ENCODE peak calls at places on chromosome 16, in four cellular contexts. I, L, K and A are unnamed samples.

GRCh38 chr16:27795992-27796614 is 246.2 kb downstream of the KATNIP start:
- DNase-seq in I (peak), L (peak), K (no peak), A (no peak)

GRCh38 chr16:79013930-79014329 is 586.6 kb downstream of the MAF start:
- DNase-seq in I (no peak), L (no peak), K (no peak), A (no peak)

GRCh38 chr16:80924372-80924978 is 82.2 kb downstream of the CMC2 start:
- DNase-seq in I (peak), L (peak), K (no peak), A (peak)

GRCh38 chr16:22270525-22270924 is 26.7 kb upstream of the POLR3E start:
- DNase-seq in I (no peak), L (no peak), K (no peak), A (no peak)

GRCh38 chr16:4517812-4518211 is 20.8 kb downstream of the CDIP1 start:
- DNase-seq in I (peak), L (peak), K (no peak), A (no peak)

GRCh38 chr16:12500771-12501170 is 302.9 kb downstream of the CPPED1 start:
- DNase-seq in I (peak), L (no peak), K (no peak), A (no peak)

GRCh38 chr16:73323880-73324279 is 276.0 kb upstream of the ZFHX3 start:
- DNase-seq in I (no peak), L (no peak), K (no peak), A (no peak)

GRCh38 chr16:31268891-31269290 is 9.1 kb downstream of the ITGAM start:
- DNase-seq in I (no peak), L (no peak), K (no peak), A (no peak)

GRCh38 chr16:79482011-79482410 is 118.5 kb downstream of the MAF start:
- DNase-seq in I (no peak), L (no peak), K (no peak), A (no peak)

GRCh38 chr16:20884240-20884556 is 16.0 kb downstream of the DCUN1D3 start:
- DNase-seq in I (peak), L (no peak), K (no peak), A (no peak)

GRCh38 chr16:55671974-55672280 is 16.1 kb downstream of the SLC6A2 start:
- DNase-seq in I (no peak), L (no peak), K (no peak), A (no peak)

GRCh38 chr16:72924918-72925630 is 122.9 kb downstream of the ZFHX3 start:
- DNase-seq in I (no peak), L (no peak), K (no peak), A (no peak)

GRCh38 chr16:496097-496886 is 31.2 kb upstream of the CAPN15 start:
- DNase-seq in I (no peak), L (no peak), K (no peak), A (no peak)

GRCh38 chr16:4537376-4538066 is 1.1 kb downstream of the CDIP1 start:
- DNase-seq in I (no peak), L (no peak), K (no peak), A (no peak)

GRCh38 chr16:71882505-71883192 is 1.3 kb downstream of the ZNF821 start:
- DNase-seq in I (peak), L (peak), K (peak), A (peak)

GRCh38 chr16:4317471-4318170 is 1.8 kb downstream of the GLIS2 start:
- DNase-seq in I (no peak), L (no peak), K (no peak), A (no peak)

GRCh38 chr16:53061701-53062159 is 6.9 kb downstream of the CHD9 start:
- DNase-seq in I (peak), L (no peak), K (peak), A (no peak)

GRCh38 chr16:4859900-4860255 is 12.6 kb downstream of the UBN1 start:
- DNase-seq in I (no peak), L (no peak), K (no peak), A (no peak)

GRCh38 chr16:4241601-4242270 is at the start of gene SRL:
- DNase-seq in I (no peak), L (no peak), K (no peak), A (no peak)

GRCh38 chr16:74275031-74275636 is 21.5 kb upstream of the PSMD7 start:
- DNase-seq in I (no peak), L (peak), K (no peak), A (peak)

GRCh38 chr16:85276741-85277140 is 164.5 kb upstream of the CIBAR2 start:
- DNase-seq in I (no peak), L (no peak), K (no peak), A (no peak)

GRCh38 chr16:56610609-56611111 is 2.3 kb downstream of the MT2A start:
- DNase-seq in I (no peak), L (no peak), K (no peak), A (no peak)

GRCh38 chr16:62711797-62712196 is 675.6 kb upstream of the CDH8 start:
- DNase-seq in I (no peak), L (no peak), K (no peak), A (no peak)

GRCh38 chr16:73002836-73003235 is 45.1 kb downstream of the ZFHX3 start:
- DNase-seq in I (no peak), L (no peak), K (no peak), A (no peak)

GRCh38 chr16:72793716-72794115 is 254.2 kb downstream of the ZFHX3 start:
- DNase-seq in I (no peak), L (no peak), K (no peak), A (no peak)

GRCh38 chr16:88368036-88368435 is 14.7 kb upstream of the ZNF469 start:
- DNase-seq in I (no peak), L (no peak), K (no peak), A (no peak)

GRCh38 chr16:85479972-85480726 is 133.0 kb upstream of the GSE1 start:
- DNase-seq in I (peak), L (no peak), K (no peak), A (peak)

GRCh38 chr16:84819644-84820304 is at the start of gene CRISPLD2:
- DNase-seq in I (peak), L (peak), K (no peak), A (peak)

GRCh38 chr16:80932725-80933124 is 74.0 kb downstream of the CMC2 start:
- DNase-seq in I (no peak), L (no peak), K (no peak), A (no peak)

DNA sequence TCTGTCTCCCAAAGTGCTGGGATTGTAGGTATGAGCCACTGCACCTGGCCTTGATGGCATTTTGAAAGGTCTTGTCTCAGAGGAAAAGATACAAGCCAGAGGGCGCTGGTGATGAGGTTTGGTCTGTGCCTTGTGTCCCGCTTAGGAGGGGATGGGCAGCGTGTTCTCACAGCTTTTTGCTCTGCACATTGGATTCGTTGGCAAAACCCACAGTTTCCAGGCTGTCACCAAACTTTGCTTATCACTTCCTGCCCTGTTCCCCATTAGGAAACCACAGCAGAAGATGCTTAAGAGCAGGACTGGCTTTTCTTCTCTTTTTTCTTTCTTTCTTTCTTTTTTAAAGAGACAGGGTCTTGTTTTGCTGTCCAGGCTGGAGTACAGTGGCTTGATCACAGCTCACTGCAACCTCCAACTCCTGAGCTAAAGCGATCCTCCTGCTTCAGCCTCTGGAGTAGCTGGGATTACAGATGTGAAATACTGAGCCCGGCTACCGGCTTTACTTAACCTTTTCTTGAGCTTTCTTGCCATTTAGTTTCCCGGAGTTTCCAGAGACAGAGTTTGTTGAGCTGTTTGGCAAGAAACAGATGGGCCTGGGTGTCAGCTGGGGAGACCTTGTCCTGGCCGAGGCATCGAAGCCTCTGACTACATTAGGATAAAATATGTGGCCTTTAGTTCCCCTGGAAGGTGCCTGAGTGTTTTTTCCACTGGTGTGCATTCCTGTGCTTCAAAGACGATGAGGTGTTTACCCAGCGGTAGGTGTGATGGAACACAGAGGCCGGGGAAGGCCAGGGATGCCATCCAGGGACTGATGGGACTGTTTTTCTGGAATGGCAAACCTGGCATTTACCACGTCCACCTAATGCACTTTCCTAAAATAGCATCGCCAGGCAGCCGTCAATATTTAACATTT is 112.9 kb downstream of the ABCC1 start:
- DNase-seq in I (peak), L (no peak), K (no peak), A (no peak)
- TF ChIP-seq SPI1 in I (peak), L (no peak), K (no peak), A (no peak)

GRCh38 chr16:87006789-87007745 is 310.1 kb downstream of the C16orf95 start:
- DNase-seq in I (no peak), L (no peak), K (no peak), A (no peak)
- TF ChIP-seq SPI1 in I (no peak), L (no peak), K (no peak), A (no peak)

DNA sequence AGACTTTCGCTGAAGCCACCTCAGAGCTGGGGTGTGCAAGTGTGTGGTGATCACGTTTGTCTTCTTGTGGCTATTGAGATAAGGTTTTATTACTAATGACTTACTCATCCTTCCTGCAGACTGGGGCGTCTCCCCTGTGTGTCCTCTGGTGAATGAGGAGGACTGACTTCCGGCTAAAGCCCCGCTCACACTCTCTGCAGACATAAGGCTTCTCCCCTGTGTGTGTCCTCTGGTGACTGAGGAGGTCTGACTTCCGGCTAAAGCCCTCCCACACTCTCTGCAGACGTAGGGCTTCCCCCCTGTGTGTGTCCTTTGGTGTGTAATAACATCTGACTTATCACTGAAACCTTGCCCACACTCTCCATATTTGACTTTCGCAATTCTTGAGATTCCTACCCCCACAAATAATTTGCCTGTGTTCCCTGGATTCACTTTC is 19.4 kb downstream of the PRDM7 start:
- DNase-seq in I (no peak), L (peak), K (no peak), A (no peak)
- TF ChIP-seq SPI1 in I (no peak), L (no peak), K (no peak), A (no peak)

GRCh38 chr16:69726313-69727060 is at the start of gene NQO1:
- DNase-seq in I (peak), L (peak), K (peak), A (peak)

GRCh38 chr16:69724414-69724873 is 1.9 kb downstream of the NQO1 start:
- DNase-seq in I (no peak), L (no peak), K (no peak), A (no peak)

GRCh38 chr16:69725480-69726312 is 664 bp downstream of the NQO1 start:
- DNase-seq in I (no peak), L (no peak), K (no peak), A (no peak)

GRCh38 chr16:69727916-69728270 is 1.5 kb upstream of the NQO1 start:
- DNase-seq in I (no peak), L (no peak), K (no peak), A (no peak)

DNA sequence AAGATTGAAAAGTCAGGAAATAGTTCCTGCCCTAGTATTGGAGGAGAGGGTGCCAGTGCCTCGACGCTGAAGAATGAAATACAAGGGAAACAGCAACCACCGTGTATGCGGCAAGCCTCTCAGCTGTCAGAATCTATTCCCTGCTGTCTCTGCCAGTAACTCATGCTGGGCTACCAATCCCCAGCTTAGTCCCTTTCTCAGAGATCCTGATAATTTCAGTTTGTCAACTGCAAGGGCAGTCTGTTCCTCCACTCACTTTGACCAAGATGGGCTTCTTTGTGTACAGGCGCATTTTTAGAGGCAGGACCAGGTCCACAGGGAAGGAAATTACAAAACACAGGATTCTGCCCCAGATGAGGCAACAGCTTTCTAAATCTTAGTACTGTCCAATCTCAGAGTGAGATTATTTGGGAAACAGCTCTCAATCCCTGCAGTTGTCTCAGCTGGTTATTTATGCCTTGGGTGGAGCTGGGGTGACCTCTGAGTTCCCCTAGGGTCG is 1.3 kb downstream of the NQO1 start:
- DNase-seq in I (no peak), L (no peak), K (no peak), A (no peak)
- TF ChIP-seq SPI1 in I (no peak), L (no peak), K (no peak), A (no peak)

DNA sequence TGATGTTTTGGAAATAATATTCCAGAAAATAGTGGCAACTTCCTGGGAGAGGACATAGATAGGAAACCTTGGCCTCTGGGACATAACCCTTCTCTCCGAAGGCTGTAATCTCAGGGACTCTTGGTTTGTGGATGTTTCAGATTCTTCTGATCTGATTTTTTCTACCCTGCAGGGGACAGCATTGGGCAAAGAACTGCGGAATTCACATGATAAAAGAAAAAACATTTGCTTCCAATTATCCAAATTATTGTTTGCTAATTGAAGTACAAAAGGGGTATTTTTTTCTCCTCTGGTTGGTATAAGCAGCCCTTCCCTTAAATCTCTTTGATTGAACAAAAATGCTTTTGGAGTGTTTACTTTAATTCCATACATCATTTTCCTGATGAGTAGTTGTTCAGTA is 251.7 kb upstream of the IRX3 start:
- DNase-seq in I (no peak), L (no peak), K (no peak), A (no peak)
- TF ChIP-seq SPI1 in I (no peak), L (no peak), K (no peak), A (no peak)

DNA sequence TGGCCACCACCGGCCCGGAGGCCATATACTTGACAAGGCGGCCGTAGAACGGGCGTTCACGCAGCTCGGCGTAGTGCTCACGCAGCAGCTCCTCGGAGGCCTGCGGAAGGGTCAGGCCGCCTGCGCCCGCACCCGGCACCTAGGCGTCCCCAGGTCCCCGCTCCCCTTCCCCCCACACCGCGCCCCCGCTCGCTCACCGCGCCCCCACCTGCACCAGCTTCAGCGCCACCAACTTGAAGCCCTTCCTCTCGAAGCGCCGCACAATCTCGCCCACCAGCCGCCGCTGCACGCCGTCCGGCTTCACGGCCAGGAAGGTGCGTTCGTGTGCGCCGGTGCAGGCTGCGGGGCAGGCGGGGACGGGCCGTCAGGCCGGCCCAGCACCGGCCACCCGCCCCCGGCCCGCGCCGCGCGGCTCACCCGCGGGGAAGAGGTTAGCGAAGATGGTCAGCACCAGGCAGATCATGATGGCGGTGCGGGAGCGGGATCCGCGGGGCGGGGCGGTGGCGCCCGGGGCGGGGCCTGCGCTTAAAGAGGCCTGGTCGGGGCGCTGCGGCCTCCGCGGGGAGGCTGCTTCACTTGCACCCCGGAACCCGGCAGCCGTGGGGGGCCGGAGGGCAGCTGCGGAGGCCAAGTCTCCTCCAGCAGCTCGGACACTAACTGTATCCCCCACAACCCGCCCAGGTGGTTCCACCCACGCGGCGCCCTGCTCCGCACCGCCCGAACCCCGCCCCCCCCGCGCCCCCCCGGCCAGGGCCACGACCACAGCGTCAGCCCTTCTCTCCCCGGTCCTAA is at the start of gene NME3:
- DNase-seq in I (peak), L (peak), K (no peak), A (peak)
- TF ChIP-seq SPI1 in I (no peak), L (no peak), K (no peak), A (no peak)

GRCh38 chr16:75376475-75376907 is 56.8 kb downstream of the CFDP1 start:
- DNase-seq in I (no peak), L (no peak), K (no peak), A (no peak)
- TF ChIP-seq SPI1 in I (no peak), L (no peak), K (no peak), A (no peak)

GRCh38 chr16:86531641-86532525 is 21.6 kb downstream of the FOXF1 start:
- DNase-seq in I (no peak), L (no peak), K (no peak), A (no peak)

GRCh38 chr16:86533942-86534341 is 21.1 kb downstream of the MTHFSD start:
- DNase-seq in I (no peak), L (no peak), K (no peak), A (no peak)

GRCh38 chr16:86531193-86531550 is 20.8 kb downstream of the FOXF1 start:
- DNase-seq in I (no peak), L (no peak), K (no peak), A (no peak)

GRCh38 chr16:86533076-86533475 is 22.0 kb downstream of the MTHFSD start:
- DNase-seq in I (no peak), L (no peak), K (no peak), A (no peak)

DNA sequence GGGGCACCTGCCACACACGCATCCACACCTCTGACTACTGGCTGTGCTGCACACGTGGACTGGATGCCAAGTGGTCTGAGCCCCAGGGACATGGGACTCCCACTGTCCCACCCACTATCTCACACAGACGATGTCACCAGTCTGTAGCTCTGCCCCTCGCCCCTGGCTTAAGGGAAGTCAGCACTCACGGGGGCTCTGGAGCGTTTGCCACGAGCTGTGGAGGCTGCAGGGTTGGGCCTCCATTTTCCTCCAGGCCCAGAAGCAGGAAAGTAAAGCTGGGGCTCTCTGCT is 22.1 kb downstream of the FOXF1 start:
- DNase-seq in I (no peak), L (no peak), K (no peak), A (no peak)
- TF ChIP-seq SPI1 in I (no peak), L (no peak), K (no peak), A (no peak)

GRCh38 chr16:10942352-10943297 is at the start of gene DEXI:
- DNase-seq in I (peak), L (peak), K (peak), A (peak)

GRCh38 chr16:10938844-10939648 is 3.2 kb downstream of the DEXI start:
- DNase-seq in I (no peak), L (no peak), K (no peak), A (no peak)

GRCh38 chr16:10941127-10941933 is 938 bp downstream of the DEXI start:
- DNase-seq in I (no peak), L (no peak), K (no peak), A (no peak)

GRCh38 chr16:10939649-10940206 is 2.5 kb downstream of the DEXI start:
- DNase-seq in I (no peak), L (no peak), K (no peak), A (no peak)

DNA sequence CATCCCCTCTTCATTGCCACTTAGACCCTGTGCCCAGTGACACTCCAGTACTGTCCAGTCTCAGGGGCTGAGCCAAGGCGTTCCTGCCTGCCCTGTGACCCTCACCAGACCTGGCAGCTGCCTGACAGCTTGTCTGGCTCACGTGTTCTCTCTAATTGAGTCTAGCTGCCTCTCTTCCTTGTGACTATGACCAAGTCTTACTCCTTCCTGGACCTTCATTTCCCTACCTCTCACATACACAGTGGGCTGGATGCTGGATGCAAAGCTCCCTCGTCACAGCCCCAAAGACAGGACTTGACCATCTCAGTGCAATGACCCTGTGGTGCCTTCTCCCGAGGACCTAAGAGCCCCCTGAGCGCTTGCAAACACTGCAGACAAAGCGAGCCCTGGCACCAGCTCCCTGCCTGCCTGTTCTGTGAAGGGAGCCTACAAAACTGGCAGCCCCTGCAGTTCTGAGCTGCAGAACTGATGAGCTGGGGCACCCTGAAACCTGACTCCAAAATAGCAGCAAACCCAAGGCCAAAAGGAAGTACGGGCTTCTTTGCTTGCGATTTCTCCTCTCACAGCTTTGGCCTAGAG is 1.7 kb downstream of the DEXI start:
- DNase-seq in I (no peak), L (no peak), K (no peak), A (no peak)
- TF ChIP-seq SPI1 in I (no peak), L (no peak), K (no peak), A (no peak)